ENCODE peak calls at places on chromosomes 1 and 21, in six cellular contexts. C is H9, N is H1, L is IMR-90, Y is mesenchymal stem cell, B is neuronal stem cell. D is an unnamed sample.

GRCh38 chr1:226820935-226821718 is 49.3 kb upstream of the PSEN2 start:
- DNase-seq in N (no peak), B (no peak), Y (peak; percentile 100), L (peak; percentile 100), C (no peak), D (peak; percentile 75)

GRCh38 chr21:42685036-42685435 is 31.6 kb downstream of the PDE9A start:
- DNase-seq in N (no peak), B (no peak), L (no peak), Y (no peak), C (no peak), D (no peak)

GRCh38 chr1:151006331-151007052 is at the start of gene MINDY1:
- DNase-seq in C (peak; percentile 84), Y (peak; percentile 96), L (peak; percentile 89), B (peak; percentile 75), N (peak; percentile 33), D (peak; percentile 52)

GRCh38 chr1:110475358-110476027 is 24.5 kb downstream of the PROK1 start:
- DNase-seq in B (no peak), N (no peak), L (no peak), Y (no peak), C (peak; percentile 77), D (peak; percentile 21)

GRCh38 chr1:107523061-107523460 is 382.2 kb downstream of the NTNG1 start:
- DNase-seq in Y (no peak), C (peak; percentile 37), L (no peak), N (no peak), B (no peak), D (no peak)

GRCh38 chr1:241391926-241392710 is 35.1 kb upstream of the RGS7 start:
- DNase-seq in C (no peak), Y (no peak), N (no peak), L (peak; percentile 37), B (no peak), D (peak; percentile 62)

GRCh38 chr1:199759268-199759724 is 268.2 kb upstream of the NR5A2 start:
- DNase-seq in L (peak; percentile 48), C (no peak), B (no peak), Y (peak; percentile 26), N (no peak), D (peak; percentile 8)

GRCh38 chr21:45970674-45971486 is 10.7 kb upstream of the COL6A1 start:
- DNase-seq in L (peak; percentile 44), B (no peak), C (peak; percentile 81), Y (peak; percentile 62), N (no peak), D (peak; percentile 44)

GRCh38 chr1:12505176-12505575 is 112.8 kb downstream of the DHRS3 start:
- DNase-seq in L (no peak), C (no peak), N (no peak), Y (no peak), B (no peak), D (peak; percentile 68)

GRCh38 chr21:38159355-38159754 is 97.4 kb upstream of the KCNJ15 start:
- DNase-seq in C (peak; percentile 73), Y (peak; percentile 75), B (peak; percentile 44), N (peak; percentile 39), L (peak; percentile 84), D (peak; percentile 68)

GRCh38 chr1:169809370-169810095 is 14.8 kb upstream of the METTL18 start:
- DNase-seq in B (no peak), Y (peak; percentile 48), N (no peak), C (no peak), L (peak; percentile 35), D (peak; percentile 84)

GRCh38 chr1:206832352-206832751 is 33.1 kb upstream of the IL20 start:
- DNase-seq in C (no peak), Y (no peak), B (no peak), L (no peak), N (no peak), D (no peak)

GRCh38 chr1:171566467-171566866 is 55.6 kb upstream of the MYOCOS start:
- DNase-seq in C (no peak), L (no peak), B (no peak), N (no peak), Y (no peak), D (no peak)

GRCh38 chr1:92084651-92085050 is 4.5 kb downstream of the BTBD8 start:
- DNase-seq in L (no peak), C (no peak), B (no peak), N (no peak), Y (no peak), D (no peak)

GRCh38 chr21:32256873-32257620 is 21.8 kb downstream of the MIS18A start:
- DNase-seq in L (peak; percentile 91), N (no peak), B (no peak), Y (peak; percentile 93), C (no peak), D (peak; percentile 12)

GRCh38 chr1:29746076-29746665 is 509.8 kb downstream of the PTPRU start:
- DNase-seq in N (no peak), C (no peak), B (no peak), Y (no peak), L (no peak), D (no peak)

GRCh38 chr1:89959070-89959654 is 35.7 kb upstream of the ZNF326 start:
- DNase-seq in B (no peak), C (no peak), N (no peak), L (no peak), Y (no peak), D (no peak)

GRCh38 chr1:110243581-110243980 is 33.5 kb downstream of the KCNC4 start:
- DNase-seq in Y (no peak), C (no peak), N (no peak), L (no peak), B (no peak), D (no peak)

GRCh38 chr1:13783551-13783950 is 83.6 kb downstream of the PRDM2 start:
- DNase-seq in C (no peak), B (no peak), N (no peak), L (peak; percentile 47), Y (peak; percentile 11), D (no peak)

GRCh38 chr1:62194651-62195282 is at the start of gene L1TD1:
- DNase-seq in C (peak; percentile 96), L (no peak), Y (no peak), N (peak; percentile 91), B (peak; percentile 60), D (peak; percentile 28)

GRCh38 chr1:235022341-235023196 is 106.1 kb downstream of the TOMM20 start:
- DNase-seq in Y (peak; percentile 64), N (no peak), L (peak; percentile 22), B (no peak), C (no peak), D (no peak)

GRCh38 chr1:21489146-21489545 is 20.1 kb upstream of the ALPL start:
- DNase-seq in N (no peak), L (no peak), B (no peak), C (no peak), Y (no peak), D (no peak)
- H3K14ac ChIP-seq in N (no peak overlapping the region), L (no peak overlapping the region), B (no peak overlapping the region), C (no peak overlapping the region), Y (no peak overlapping the region), D (no peak overlapping the region)

GRCh38 chr1:202081992-202082391 is 40.7 kb upstream of the GPR37L1 start:
- DNase-seq in B (no peak), N (no peak), C (no peak), Y (no peak), L (no peak), D (no peak)
- H3K4me2 ChIP-seq in B (no peak overlapping the region), N (no peak overlapping the region), C (no peak overlapping the region), Y (no peak overlapping the region), L (no peak overlapping the region), D (no peak overlapping the region)

GRCh38 chr21:25422610-25423608 is 184.4 kb downstream of the MRPL39 start:
- DNase-seq in N (no peak), B (no peak), L (no peak), Y (no peak), C (no peak), D (no peak)
- H4K8ac ChIP-seq in N (no peak overlapping the region), B (no peak overlapping the region), L (no peak overlapping the region), Y (no peak overlapping the region), C (no peak overlapping the region), D (no peak overlapping the region)

DNA sequence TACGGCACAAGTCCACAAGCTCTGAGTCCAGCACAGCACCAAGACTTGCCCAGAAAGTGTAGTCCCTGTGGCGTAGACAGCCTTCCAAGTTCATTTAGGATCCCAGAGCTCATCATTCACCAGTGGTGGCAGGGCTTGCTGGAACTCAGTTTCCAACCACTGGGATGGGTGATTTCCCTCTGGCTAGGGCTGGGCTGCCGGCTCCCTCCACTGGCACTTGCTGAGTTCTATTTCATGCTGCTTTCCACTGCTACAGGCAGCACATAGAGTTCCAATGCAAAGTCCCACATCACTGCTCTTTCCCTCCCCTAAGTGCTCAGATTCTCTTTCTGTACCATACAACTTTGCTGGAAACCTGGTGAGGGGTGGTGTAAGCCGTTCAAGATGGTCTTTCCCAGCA is 510.3 kb upstream of the TMPRSS15 start:
- DNase-seq in B (no peak), N (no peak), C (peak; percentile 38), L (no peak), Y (no peak), D (no peak)
- H3K14ac ChIP-seq in B (no peak overlapping the region), N (no peak overlapping the region), C (no peak overlapping the region), L (no peak overlapping the region), Y (no peak overlapping the region), D (no peak overlapping the region)

GRCh38 chr1:24540906-24541710 is 14.8 kb upstream of the NCMAP start:
- DNase-seq in Y (peak; percentile 94), N (no peak), B (no peak), L (peak; percentile 78), C (no peak), D (no peak)
- H3K4me2 ChIP-seq in Y (no peak overlapping the region), N (no peak overlapping the region), B (no peak overlapping the region), L (peak overlapping the region; percentile 20), C (no peak overlapping the region), D (no peak overlapping the region)

DNA sequence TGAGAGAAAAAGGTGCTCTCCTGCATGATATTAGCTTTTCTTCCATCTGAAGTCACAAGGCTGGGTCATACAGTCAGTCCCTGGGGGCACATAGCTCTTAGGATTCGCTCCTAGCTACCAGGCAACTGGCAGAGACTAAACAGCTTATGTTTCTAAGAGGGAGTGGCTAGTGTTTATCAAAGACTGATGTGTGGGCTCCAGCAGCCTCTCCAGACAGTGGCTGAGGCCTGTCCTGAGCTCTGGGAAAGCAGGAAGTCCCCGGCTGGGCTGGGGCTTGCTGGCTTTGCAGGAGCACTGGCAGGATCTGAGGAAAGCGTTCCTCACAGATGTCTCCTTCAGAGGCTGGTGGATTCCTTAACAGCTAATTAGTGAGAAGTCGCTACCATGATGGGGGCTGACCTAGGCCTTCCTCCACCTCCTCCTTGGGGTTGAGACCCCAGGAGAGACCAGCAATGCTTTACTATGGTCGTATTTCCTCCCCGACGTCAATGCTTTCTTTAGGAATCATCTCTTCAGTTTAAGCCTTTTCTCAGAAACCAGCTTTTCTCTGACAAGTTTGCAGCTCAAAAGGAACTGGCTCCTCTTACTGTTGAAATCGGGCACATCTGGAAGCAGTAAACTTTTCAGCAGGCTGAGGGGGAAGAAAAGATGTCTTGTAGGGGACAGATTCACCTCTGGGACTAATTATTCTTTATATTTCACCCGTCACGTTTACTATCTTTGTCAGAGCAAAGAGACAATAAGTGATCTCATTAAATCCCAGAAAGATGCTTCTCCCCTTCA is 33.5 kb upstream of the HHAT start:
- DNase-seq in L (no peak), C (peak; percentile 74), Y (peak; percentile 92), N (no peak), B (no peak), D (peak; percentile 91)
- H4K8ac ChIP-seq in L (no peak overlapping the region), C (no peak overlapping the region), Y (no peak overlapping the region), N (peak overlapping the region; percentile 60), B (no peak overlapping the region), D (peak overlapping the region; percentile 66)

DNA sequence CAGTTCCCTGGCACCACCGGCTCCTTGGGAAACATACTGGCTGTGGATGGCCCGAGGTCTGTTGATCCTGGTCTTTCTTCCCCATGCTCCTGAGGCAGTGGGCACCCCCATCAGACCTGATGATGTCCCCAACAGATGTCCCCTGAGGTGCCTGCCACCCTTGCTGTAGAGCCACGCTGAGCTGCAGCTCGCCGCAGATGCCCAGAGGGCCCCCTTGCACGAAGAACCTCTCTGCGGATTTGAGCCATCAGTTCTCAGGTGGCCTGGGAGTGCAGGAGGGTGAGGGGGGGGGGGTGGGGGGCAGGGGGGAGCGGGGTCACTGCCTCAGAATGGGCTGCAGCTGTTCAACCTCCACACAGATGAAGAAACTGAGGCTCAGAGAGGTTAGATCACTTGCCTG is 60.9 kb downstream of the GLIS1 start:
- DNase-seq in N (no peak), C (no peak), B (no peak), L (no peak), Y (no peak), D (no peak)
- H3K14ac ChIP-seq in N (no peak overlapping the region), C (no peak overlapping the region), B (no peak overlapping the region), L (no peak overlapping the region), Y (no peak overlapping the region), D (no peak overlapping the region)